ENCODE peak calls at places on chromosomes 12 and 14, in five cellular contexts. F is GM12878, G is SK-N-SH, C is GM23338, T is HCT116. H is an unnamed sample.

GRCh38 chr14:31510222-31510621 is 22.4 kb upstream of the GPR33 start:
- DNase-seq in G (peak; percentile 33), T (peak; percentile 27), F (no peak), C (peak; percentile 46), H (peak; percentile 2)

GRCh38 chr12:6703631-6704030 is 3.0 kb upstream of the PIANP start:
- DNase-seq in G (no peak), F (no peak), T (no peak), C (peak; percentile 69), H (no peak)

GRCh38 chr12:122501489-122501989 is 807 bp upstream of the ZCCHC8 start:
- DNase-seq in T (no peak), G (no peak), F (no peak), C (no peak), H (no peak)

GRCh38 chr12:32541754-32542374 is 137.2 kb upstream of the DNM1L start:
- DNase-seq in C (no peak), T (no peak), F (no peak), G (no peak), H (no peak)

GRCh38 chr12:106078358-106079025 is 60.3 kb downstream of the NUAK1 start:
- DNase-seq in F (no peak), C (no peak), T (no peak), G (no peak), H (no peak)

GRCh38 chr14:32473476-32473875 is 144.4 kb downstream of the AKAP6 start:
- DNase-seq in F (no peak), C (peak; percentile 62), G (no peak), T (no peak), H (no peak)

GRCh38 chr14:88104710-88105109 is 99.8 kb downstream of the GPR65 start:
- DNase-seq in T (no peak), F (no peak), C (no peak), G (no peak), H (no peak)

GRCh38 chr14:64503184-64503433 is 529 bp downstream of the ZBTB25 start:
- DNase-seq in F (no peak), T (no peak), C (peak; percentile 22), G (no peak), H (no peak)

GRCh38 chr12:11959117-11959823 is 111.5 kb upstream of the BCL2L14 start:
- DNase-seq in C (no peak), G (no peak), F (no peak), T (no peak), H (no peak)

GRCh38 chr14:62103497-62103896 is 341.3 kb downstream of the SNAPC1 start:
- DNase-seq in T (no peak), C (no peak), G (no peak), F (no peak), H (no peak)

GRCh38 chr12:47860279-47860841 is 40.7 kb upstream of the HDAC7 start:
- DNase-seq in G (no peak), T (no peak), F (no peak), C (no peak), H (no peak)

GRCh38 chr12:72281145-72281544 is 9.0 kb downstream of the TRHDE start:
- DNase-seq in C (no peak), T (no peak), F (no peak), G (no peak), H (no peak)

GRCh38 chr12:91140660-91141045 is 29.4 kb upstream of the LUM start:
- DNase-seq in F (no peak), T (no peak), G (no peak), C (no peak), H (no peak)

GRCh38 chr12:130787445-130788410 is 51.3 kb downstream of the STX2 start:
- DNase-seq in T (no peak), C (peak; percentile 79), G (no peak), F (no peak), H (no peak)

GRCh38 chr12:34602213-34602940 is 580.1 kb downstream of the ALG10 start:
- DNase-seq in F (no peak), C (no peak), T (no peak), G (peak; percentile 0), H (no peak)

GRCh38 chr12:124426594-124427550 is 132.0 kb downstream of the RFLNA start:
- DNase-seq in T (no peak), F (no peak), C (no peak), G (no peak), H (no peak)

GRCh38 chr12:109358154-109358869 is 10.6 kb downstream of the MYO1H start:
- DNase-seq in G (peak; percentile 25), C (no peak), F (peak; percentile 34), T (no peak), H (no peak)

GRCh38 chr14:49218436-49219092 is 367.6 kb downstream of the RPS29 start:
- DNase-seq in G (no peak), T (no peak), C (no peak), F (no peak), H (no peak)

GRCh38 chr12:6925543-6926279 is 2.0 kb upstream of the ATN1 start:
- DNase-seq in T (peak; percentile 90), G (peak; percentile 65), C (peak; percentile 91), F (no peak), H (peak; percentile 46)

GRCh38 chr14:95003099-95003960 is 154.0 kb downstream of the DICER1 start:
- DNase-seq in C (no peak), T (no peak), G (no peak), F (no peak), H (no peak)

GRCh38 chr12:28550757-28551381 is 360.6 kb downstream of the CCDC91 start:
- DNase-seq in G (no peak), F (no peak), C (no peak), T (peak; percentile 37), H (no peak)

GRCh38 chr12:6328945-6329692 is 12.8 kb downstream of the TNFRSF1A start:
- DNase-seq in C (peak; percentile 86), T (no peak), F (no peak), G (no peak), H (no peak)

GRCh38 chr12:53208877-53209463 is 1.9 kb upstream of the ITGB7 start:
- DNase-seq in C (peak; percentile 28), G (no peak), T (no peak), F (no peak), H (no peak)

GRCh38 chr12:80580254-80580653 is 127.2 kb upstream of the MYF6 start:
- DNase-seq in F (no peak), G (peak; percentile 1), T (no peak), C (no peak), H (no peak)

GRCh38 chr12:66688836-66689439 is 10.1 kb upstream of the GRIP1 start:
- DNase-seq in F (no peak), G (peak; percentile 4), T (peak; percentile 52), C (peak; percentile 91), H (peak; percentile 35)

GRCh38 chr12:51536159-51536558 is 54.9 kb upstream of the SCN8A start:
- DNase-seq in C (peak; percentile 48), T (no peak), F (no peak), G (no peak), H (no peak)

GRCh38 chr14:104185916-104186495 is 47.6 kb downstream of the KIF26A start:
- DNase-seq in G (no peak), C (no peak), T (no peak), F (no peak), H (no peak)

GRCh38 chr14:104183796-104184195 is 45.4 kb downstream of the KIF26A start:
- DNase-seq in G (no peak), T (no peak), F (no peak), C (no peak), H (no peak)

GRCh38 chr14:104184911-104185499 is 46.6 kb downstream of the KIF26A start:
- DNase-seq in C (no peak), G (peak; percentile 66), F (no peak), T (no peak), H (no peak)

GRCh38 chr14:104182857-104183425 is 44.6 kb downstream of the KIF26A start:
- DNase-seq in G (no peak), T (no peak), C (no peak), F (no peak), H (no peak)

DNA sequence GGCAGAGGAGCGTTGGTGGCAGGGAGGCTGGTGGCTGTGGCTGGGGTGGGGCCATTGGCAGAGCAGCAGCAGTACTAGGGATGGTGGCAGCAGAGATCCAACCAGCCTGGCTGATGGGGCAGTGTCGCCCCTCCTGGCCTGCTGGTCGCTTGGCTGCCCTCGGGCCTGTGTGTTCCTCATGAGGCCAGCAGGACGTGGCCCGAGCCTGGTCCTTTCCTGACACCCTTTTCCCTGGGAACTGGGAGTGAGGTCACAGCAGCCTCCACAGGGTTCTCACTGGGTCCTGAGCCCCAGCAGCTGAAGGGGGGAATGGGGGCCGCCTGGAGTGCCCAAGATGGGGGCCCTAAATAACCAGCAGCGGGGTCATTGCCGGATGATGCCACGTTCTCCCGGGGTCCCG is 46.1 kb downstream of the KIF26A start:
- DNase-seq in T (no peak), F (no peak), C (no peak), G (peak; percentile 85), H (no peak)
- H3K36me3 ChIP-seq in T (no peaks in the 10 kb centered on the region), F (no peaks in the 10 kb centered on the region), C (no peaks in the 10 kb centered on the region), G (no peaks in the 10 kb centered on the region), H (no peaks in the 10 kb centered on the region)

DNA sequence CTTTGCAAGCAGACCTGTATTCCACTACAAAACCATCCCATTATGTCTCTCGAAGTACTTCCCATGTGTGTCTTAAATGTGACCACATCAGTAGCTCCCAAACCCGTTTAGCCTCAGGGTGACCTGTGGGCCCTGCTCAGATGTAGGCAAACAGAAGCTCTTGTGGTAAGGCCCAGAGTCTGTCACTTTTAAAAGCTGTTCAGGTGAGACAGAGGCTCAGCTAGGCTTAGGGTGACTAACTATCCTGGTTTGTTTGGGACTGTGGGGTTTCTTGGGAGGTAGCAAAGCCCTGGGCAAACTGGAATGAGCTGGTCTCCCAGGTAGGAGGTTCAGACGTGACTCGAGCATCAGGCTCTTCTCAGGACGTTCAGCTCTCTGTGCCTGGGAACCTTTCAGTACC is 64.5 kb upstream of the VASH1 start:
- DNase-seq in T (no peak), F (no peak), G (no peak), C (no peak), H (no peak)
- TF ChIP-seq REST in T (no peak), F (no peak), G (no peak), C (no peak), H (no peak)

GRCh38 chr14:54730156-54730961 is 163.4 kb downstream of the SAMD4A start:
- DNase-seq in T (no peak), C (no peak), G (peak; percentile 19), F (peak; percentile 94), H (no peak)
- H3K4me1 ChIP-seq in T (no peaks in the 10 kb centered on the region), C (peaks cover 12% of the 10 kb centered on the region), G (peaks cover 19% of the 10 kb centered on the region), F (peaks cover 20% of the 10 kb centered on the region), H (no peaks in the 10 kb centered on the region)

GRCh38 chr14:91233936-91234790 is 10.3 kb downstream of the GPR68 start:
- DNase-seq in F (no peak), C (no peak), G (no peak), T (no peak), H (no peak)
- H3K36me3 ChIP-seq in F (peaks cover 8% of the 10 kb centered on the region), C (no peaks in the 10 kb centered on the region), G (no peaks in the 10 kb centered on the region), T (no peaks in the 10 kb centered on the region), H (no peaks in the 10 kb centered on the region)